ENCODE peak calls at places on chromosomes 7 and 10, in ten cellular contexts. One of them, this sample, is unnamed.

GRCh38 chr10:86950349-86950748 is 7.1 kb downstream of the MMRN2 start:
- DNase-seq in A549: no peak
- DNase-seq in hypothalamus: no peak
- DNase-seq in RPMI7951: no peak
- DNase-seq in occipital lobe: no peak
- DNase-seq in pulmonary artery endothelial cell: no peak
- DNase-seq in posterior vena cava: peak; percentile 14
- DNase-seq in uterus: peak; percentile 3
- DNase-seq in NCI-H345: no peak
- DNase-seq in activated T-helper 1 cell treated with anti-CD3 and anti-CD28 coated beads, Interleukin-12 subunit alpha, Interleukin-12 subunit beta, Interleukin-2, Interleukin-4 antibody, amounts not matched to agents 30 ng/mL and 10 ng/mL and 1 ng/mL, durations not matched to agents 14 hours and 24 hours and 36 hours: no peak
- DNase-seq in this sample: no peak

GRCh38 chr7:77409739-77410545 is 6.2 kb downstream of the GSAP start:
- DNase-seq in hypothalamus: no peak
- DNase-seq in activated T-helper 1 cell treated with anti-CD3 and anti-CD28 coated beads, Interleukin-12 subunit alpha, Interleukin-12 subunit beta, Interleukin-2, Interleukin-4 antibody, amounts not matched to agents 30 ng/mL and 10 ng/mL and 1 ng/mL, durations not matched to agents 14 hours and 24 hours and 36 hours: no peak
- DNase-seq in pulmonary artery endothelial cell: no peak
- DNase-seq in uterus: no peak
- DNase-seq in A549: peak; percentile 83
- DNase-seq in posterior vena cava: no peak
- DNase-seq in occipital lobe: no peak
- DNase-seq in RPMI7951: peak; percentile 54
- DNase-seq in NCI-H345: no peak
- DNase-seq in this sample: no peak

GRCh38 chr7:157503229-157503628 is 166.4 kb downstream of the DNAJB6 start:
- DNase-seq in A549: no peak
- DNase-seq in NCI-H345: no peak
- DNase-seq in occipital lobe: no peak
- DNase-seq in uterus: no peak
- DNase-seq in activated T-helper 1 cell treated with anti-CD3 and anti-CD28 coated beads, Interleukin-12 subunit alpha, Interleukin-12 subunit beta, Interleukin-2, Interleukin-4 antibody, amounts not matched to agents 30 ng/mL and 10 ng/mL and 1 ng/mL, durations not matched to agents 14 hours and 24 hours and 36 hours: no peak
- DNase-seq in pulmonary artery endothelial cell: no peak
- DNase-seq in posterior vena cava: no peak
- DNase-seq in hypothalamus: no peak
- DNase-seq in RPMI7951: no peak
- DNase-seq in this sample: no peak

GRCh38 chr10:117619200-117619599 is 76.7 kb downstream of the EMX2 start:
- DNase-seq in uterus: no peak
- DNase-seq in pulmonary artery endothelial cell: no peak
- DNase-seq in hypothalamus: no peak
- DNase-seq in posterior vena cava: no peak
- DNase-seq in NCI-H345: no peak
- DNase-seq in RPMI7951: no peak
- DNase-seq in A549: no peak
- DNase-seq in occipital lobe: no peak
- DNase-seq in activated T-helper 1 cell treated with anti-CD3 and anti-CD28 coated beads, Interleukin-12 subunit alpha, Interleukin-12 subunit beta, Interleukin-2, Interleukin-4 antibody, amounts not matched to agents 30 ng/mL and 10 ng/mL and 1 ng/mL, durations not matched to agents 14 hours and 24 hours and 36 hours: no peak
- DNase-seq in this sample: no peak

GRCh38 chr10:112000466-112000865 is 183.1 kb downstream of the GPAM start:
- DNase-seq in uterus: peak; percentile 17
- DNase-seq in pulmonary artery endothelial cell: no peak
- DNase-seq in posterior vena cava: no peak
- DNase-seq in activated T-helper 1 cell treated with anti-CD3 and anti-CD28 coated beads, Interleukin-12 subunit alpha, Interleukin-12 subunit beta, Interleukin-2, Interleukin-4 antibody, amounts not matched to agents 30 ng/mL and 10 ng/mL and 1 ng/mL, durations not matched to agents 14 hours and 24 hours and 36 hours: no peak
- DNase-seq in RPMI7951: peak; percentile 16
- DNase-seq in A549: no peak
- DNase-seq in occipital lobe: no peak
- DNase-seq in NCI-H345: no peak
- DNase-seq in hypothalamus: no peak
- DNase-seq in this sample: no peak

GRCh38 chr7:87231243-87231642 is 11.7 kb upstream of the TMEM243 start:
- DNase-seq in occipital lobe: no peak
- DNase-seq in uterus: no peak
- DNase-seq in pulmonary artery endothelial cell: no peak
- DNase-seq in NCI-H345: no peak
- DNase-seq in posterior vena cava: no peak
- DNase-seq in RPMI7951: no peak
- DNase-seq in activated T-helper 1 cell treated with anti-CD3 and anti-CD28 coated beads, Interleukin-12 subunit alpha, Interleukin-12 subunit beta, Interleukin-2, Interleukin-4 antibody, amounts not matched to agents 30 ng/mL and 10 ng/mL and 1 ng/mL, durations not matched to agents 14 hours and 24 hours and 36 hours: no peak
- DNase-seq in hypothalamus: no peak
- DNase-seq in A549: no peak
- DNase-seq in this sample: peak; percentile 45

GRCh38 chr10:47339759-47340612 is 8.2 kb upstream of the RBP3 start:
- DNase-seq in uterus: no peak
- DNase-seq in posterior vena cava: no peak
- DNase-seq in pulmonary artery endothelial cell: no peak
- DNase-seq in occipital lobe: no peak
- DNase-seq in hypothalamus: no peak
- DNase-seq in NCI-H345: no peak
- DNase-seq in RPMI7951: no peak
- DNase-seq in A549: no peak
- DNase-seq in activated T-helper 1 cell treated with anti-CD3 and anti-CD28 coated beads, Interleukin-12 subunit alpha, Interleukin-12 subunit beta, Interleukin-2, Interleukin-4 antibody, amounts not matched to agents 30 ng/mL and 10 ng/mL and 1 ng/mL, durations not matched to agents 14 hours and 24 hours and 36 hours: no peak
- DNase-seq in this sample: no peak

GRCh38 chr10:75191821-75192568 is 18.6 kb upstream of the VDAC2 start:
- DNase-seq in activated T-helper 1 cell treated with anti-CD3 and anti-CD28 coated beads, Interleukin-12 subunit alpha, Interleukin-12 subunit beta, Interleukin-2, Interleukin-4 antibody, amounts not matched to agents 30 ng/mL and 10 ng/mL and 1 ng/mL, durations not matched to agents 14 hours and 24 hours and 36 hours: no peak
- DNase-seq in A549: peak; percentile 97
- DNase-seq in occipital lobe: peak; percentile 13
- DNase-seq in posterior vena cava: peak; percentile 86
- DNase-seq in hypothalamus: no peak
- DNase-seq in uterus: peak; percentile 70
- DNase-seq in pulmonary artery endothelial cell: no peak
- DNase-seq in NCI-H345: no peak
- DNase-seq in RPMI7951: peak; percentile 67
- DNase-seq in this sample: no peak

GRCh38 chr10:31724296-31724695 is 204.3 kb downstream of the ARHGAP12 start:
- DNase-seq in A549: no peak
- DNase-seq in posterior vena cava: no peak
- DNase-seq in uterus: no peak
- DNase-seq in NCI-H345: no peak
- DNase-seq in pulmonary artery endothelial cell: no peak
- DNase-seq in hypothalamus: no peak
- DNase-seq in occipital lobe: no peak
- DNase-seq in RPMI7951: no peak
- DNase-seq in activated T-helper 1 cell treated with anti-CD3 and anti-CD28 coated beads, Interleukin-12 subunit alpha, Interleukin-12 subunit beta, Interleukin-2, Interleukin-4 antibody, amounts not matched to agents 30 ng/mL and 10 ng/mL and 1 ng/mL, durations not matched to agents 14 hours and 24 hours and 36 hours: no peak
- DNase-seq in this sample: no peak

GRCh38 chr10:5502903-5503835 is 3.8 kb upstream of the CALML5 start:
- DNase-seq in occipital lobe: no peak
- DNase-seq in hypothalamus: no peak
- DNase-seq in posterior vena cava: peak; percentile 19
- DNase-seq in uterus: no peak
- DNase-seq in A549: no peak
- DNase-seq in RPMI7951: no peak
- DNase-seq in pulmonary artery endothelial cell: no peak
- DNase-seq in activated T-helper 1 cell treated with anti-CD3 and anti-CD28 coated beads, Interleukin-12 subunit alpha, Interleukin-12 subunit beta, Interleukin-2, Interleukin-4 antibody, amounts not matched to agents 30 ng/mL and 10 ng/mL and 1 ng/mL, durations not matched to agents 14 hours and 24 hours and 36 hours: no peak
- DNase-seq in NCI-H345: peak; percentile 73
- DNase-seq in this sample: no peak

GRCh38 chr7:32569388-32570289 is 74.3 kb downstream of the AVL9 start:
- DNase-seq in activated T-helper 1 cell treated with anti-CD3 and anti-CD28 coated beads, Interleukin-12 subunit alpha, Interleukin-12 subunit beta, Interleukin-2, Interleukin-4 antibody, amounts not matched to agents 30 ng/mL and 10 ng/mL and 1 ng/mL, durations not matched to agents 14 hours and 24 hours and 36 hours: no peak
- DNase-seq in uterus: no peak
- DNase-seq in hypothalamus: no peak
- DNase-seq in RPMI7951: no peak
- DNase-seq in NCI-H345: no peak
- DNase-seq in A549: peak; percentile 66
- DNase-seq in posterior vena cava: no peak
- DNase-seq in pulmonary artery endothelial cell: no peak
- DNase-seq in occipital lobe: no peak
- DNase-seq in this sample: no peak

GRCh38 chr7:117705630-117706029 is 167.6 kb downstream of the CTTNBP2 start:
- DNase-seq in activated T-helper 1 cell treated with anti-CD3 and anti-CD28 coated beads, Interleukin-12 subunit alpha, Interleukin-12 subunit beta, Interleukin-2, Interleukin-4 antibody, amounts not matched to agents 30 ng/mL and 10 ng/mL and 1 ng/mL, durations not matched to agents 14 hours and 24 hours and 36 hours: no peak
- DNase-seq in RPMI7951: no peak
- DNase-seq in NCI-H345: no peak
- DNase-seq in A549: no peak
- DNase-seq in posterior vena cava: no peak
- DNase-seq in hypothalamus: no peak
- DNase-seq in pulmonary artery endothelial cell: no peak
- DNase-seq in uterus: no peak
- DNase-seq in occipital lobe: no peak
- DNase-seq in this sample: no peak

GRCh38 chr7:27172388-27172774 is 1.7 kb downstream of the HOXA10 start:
- DNase-seq in NCI-H345: no peak
- DNase-seq in pulmonary artery endothelial cell: no peak
- DNase-seq in posterior vena cava: peak; percentile 72
- DNase-seq in uterus: no peak
- DNase-seq in activated T-helper 1 cell treated with anti-CD3 and anti-CD28 coated beads, Interleukin-12 subunit alpha, Interleukin-12 subunit beta, Interleukin-2, Interleukin-4 antibody, amounts not matched to agents 30 ng/mL and 10 ng/mL and 1 ng/mL, durations not matched to agents 14 hours and 24 hours and 36 hours: no peak
- DNase-seq in hypothalamus: no peak
- DNase-seq in occipital lobe: no peak
- DNase-seq in A549: no peak
- DNase-seq in RPMI7951: peak; percentile 68
- DNase-seq in this sample: no peak

GRCh38 chr10:6011558-6011957 is 34.2 kb upstream of the IL15RA start:
- DNase-seq in activated T-helper 1 cell treated with anti-CD3 and anti-CD28 coated beads, Interleukin-12 subunit alpha, Interleukin-12 subunit beta, Interleukin-2, Interleukin-4 antibody, amounts not matched to agents 30 ng/mL and 10 ng/mL and 1 ng/mL, durations not matched to agents 14 hours and 24 hours and 36 hours: no peak
- DNase-seq in hypothalamus: no peak
- DNase-seq in NCI-H345: no peak
- DNase-seq in pulmonary artery endothelial cell: no peak
- DNase-seq in A549: no peak
- DNase-seq in uterus: no peak
- DNase-seq in occipital lobe: no peak
- DNase-seq in posterior vena cava: no peak
- DNase-seq in RPMI7951: no peak
- DNase-seq in this sample: no peak

GRCh38 chr10:47347303-47347675 is 874 bp upstream of the RBP3 start:
- DNase-seq in uterus: no peak
- DNase-seq in activated T-helper 1 cell treated with anti-CD3 and anti-CD28 coated beads, Interleukin-12 subunit alpha, Interleukin-12 subunit beta, Interleukin-2, Interleukin-4 antibody, amounts not matched to agents 30 ng/mL and 10 ng/mL and 1 ng/mL, durations not matched to agents 14 hours and 24 hours and 36 hours: no peak
- DNase-seq in A549: no peak
- DNase-seq in RPMI7951: no peak
- DNase-seq in pulmonary artery endothelial cell: no peak
- DNase-seq in hypothalamus: no peak
- DNase-seq in posterior vena cava: no peak
- DNase-seq in NCI-H345: no peak
- DNase-seq in occipital lobe: no peak
- DNase-seq in this sample: no peak

GRCh38 chr7:51034531-51035264 is 252.0 kb upstream of the GRB10 start:
- DNase-seq in RPMI7951: peak; percentile 87
- DNase-seq in hypothalamus: no peak
- DNase-seq in NCI-H345: no peak
- DNase-seq in A549: peak; percentile 27
- DNase-seq in occipital lobe: no peak
- DNase-seq in uterus: no peak
- DNase-seq in posterior vena cava: no peak
- DNase-seq in pulmonary artery endothelial cell: no peak
- DNase-seq in activated T-helper 1 cell treated with anti-CD3 and anti-CD28 coated beads, Interleukin-12 subunit alpha, Interleukin-12 subunit beta, Interleukin-2, Interleukin-4 antibody, amounts not matched to agents 30 ng/mL and 10 ng/mL and 1 ng/mL, durations not matched to agents 14 hours and 24 hours and 36 hours: no peak
- DNase-seq in this sample: no peak

GRCh38 chr7:43764039-43764789 is 5.7 kb downstream of the BLVRA start:
- DNase-seq in A549: peak; percentile 42
- DNase-seq in activated T-helper 1 cell treated with anti-CD3 and anti-CD28 coated beads, Interleukin-12 subunit alpha, Interleukin-12 subunit beta, Interleukin-2, Interleukin-4 antibody, amounts not matched to agents 30 ng/mL and 10 ng/mL and 1 ng/mL, durations not matched to agents 14 hours and 24 hours and 36 hours: no peak
- DNase-seq in RPMI7951: no peak
- DNase-seq in pulmonary artery endothelial cell: no peak
- DNase-seq in occipital lobe: no peak
- DNase-seq in NCI-H345: peak; percentile 11
- DNase-seq in uterus: peak; percentile 49
- DNase-seq in hypothalamus: no peak
- DNase-seq in posterior vena cava: peak; percentile 10
- DNase-seq in this sample: no peak

GRCh38 chr10:43693602-43694001 is 44.9 kb upstream of the ZNF32 start:
- DNase-seq in activated T-helper 1 cell treated with anti-CD3 and anti-CD28 coated beads, Interleukin-12 subunit alpha, Interleukin-12 subunit beta, Interleukin-2, Interleukin-4 antibody, amounts not matched to agents 30 ng/mL and 10 ng/mL and 1 ng/mL, durations not matched to agents 14 hours and 24 hours and 36 hours: no peak
- DNase-seq in uterus: no peak
- DNase-seq in posterior vena cava: no peak
- DNase-seq in NCI-H345: no peak
- DNase-seq in occipital lobe: no peak
- DNase-seq in hypothalamus: no peak
- DNase-seq in A549: no peak
- DNase-seq in RPMI7951: no peak
- DNase-seq in pulmonary artery endothelial cell: peak; percentile 86
- DNase-seq in this sample: no peak

GRCh38 chr10:11612004-11613001 is 853 bp upstream of the USP6NL start:
- DNase-seq in pulmonary artery endothelial cell: no peak
- DNase-seq in occipital lobe: no peak
- DNase-seq in RPMI7951: peak; percentile 9
- DNase-seq in NCI-H345: no peak
- DNase-seq in activated T-helper 1 cell treated with anti-CD3 and anti-CD28 coated beads, Interleukin-12 subunit alpha, Interleukin-12 subunit beta, Interleukin-2, Interleukin-4 antibody, amounts not matched to agents 30 ng/mL and 10 ng/mL and 1 ng/mL, durations not matched to agents 14 hours and 24 hours and 36 hours: no peak
- DNase-seq in posterior vena cava: no peak
- DNase-seq in A549: no peak
- DNase-seq in hypothalamus: no peak
- DNase-seq in uterus: no peak
- DNase-seq in this sample: no peak

GRCh38 chr7:1317654-1318450 is 85.2 kb downstream of the UNCX start:
- DNase-seq in A549: no peak
- DNase-seq in pulmonary artery endothelial cell: no peak
- DNase-seq in uterus: no peak
- DNase-seq in posterior vena cava: peak; percentile 51
- DNase-seq in occipital lobe: no peak
- DNase-seq in activated T-helper 1 cell treated with anti-CD3 and anti-CD28 coated beads, Interleukin-12 subunit alpha, Interleukin-12 subunit beta, Interleukin-2, Interleukin-4 antibody, amounts not matched to agents 30 ng/mL and 10 ng/mL and 1 ng/mL, durations not matched to agents 14 hours and 24 hours and 36 hours: no peak
- DNase-seq in hypothalamus: no peak
- DNase-seq in RPMI7951: no peak
- DNase-seq in NCI-H345: no peak
- DNase-seq in this sample: no peak

GRCh38 chr7:36388423-36388822 is 1.2 kb upstream of the ANLN start:
- DNase-seq in hypothalamus: no peak
- DNase-seq in pulmonary artery endothelial cell: no peak
- DNase-seq in posterior vena cava: no peak
- DNase-seq in occipital lobe: no peak
- DNase-seq in activated T-helper 1 cell treated with anti-CD3 and anti-CD28 coated beads, Interleukin-12 subunit alpha, Interleukin-12 subunit beta, Interleukin-2, Interleukin-4 antibody, amounts not matched to agents 30 ng/mL and 10 ng/mL and 1 ng/mL, durations not matched to agents 14 hours and 24 hours and 36 hours: no peak
- DNase-seq in RPMI7951: no peak
- DNase-seq in A549: no peak
- DNase-seq in NCI-H345: no peak
- DNase-seq in uterus: no peak
- DNase-seq in this sample: no peak

GRCh38 chr10:95531994-95532399 is 29.2 kb downstream of the SORBS1 start:
- DNase-seq in posterior vena cava: no peak
- DNase-seq in RPMI7951: no peak
- DNase-seq in NCI-H345: no peak
- DNase-seq in pulmonary artery endothelial cell: no peak
- DNase-seq in hypothalamus: no peak
- DNase-seq in occipital lobe: no peak
- DNase-seq in activated T-helper 1 cell treated with anti-CD3 and anti-CD28 coated beads, Interleukin-12 subunit alpha, Interleukin-12 subunit beta, Interleukin-2, Interleukin-4 antibody, amounts not matched to agents 30 ng/mL and 10 ng/mL and 1 ng/mL, durations not matched to agents 14 hours and 24 hours and 36 hours: no peak
- DNase-seq in uterus: no peak
- DNase-seq in A549: no peak
- DNase-seq in this sample: no peak

GRCh38 chr10:22606164-22606614 is 108.2 kb downstream of the PIP4K2A start:
- DNase-seq in uterus: no peak
- DNase-seq in A549: no peak
- DNase-seq in activated T-helper 1 cell treated with anti-CD3 and anti-CD28 coated beads, Interleukin-12 subunit alpha, Interleukin-12 subunit beta, Interleukin-2, Interleukin-4 antibody, amounts not matched to agents 30 ng/mL and 10 ng/mL and 1 ng/mL, durations not matched to agents 14 hours and 24 hours and 36 hours: no peak
- DNase-seq in pulmonary artery endothelial cell: no peak
- DNase-seq in RPMI7951: peak; percentile 98
- DNase-seq in NCI-H345: no peak
- DNase-seq in occipital lobe: no peak
- DNase-seq in posterior vena cava: no peak
- DNase-seq in hypothalamus: no peak
- DNase-seq in this sample: peak; percentile 43

GRCh38 chr7:79702116-79702515 is 248.6 kb upstream of the MAGI2 start:
- DNase-seq in RPMI7951: no peak
- DNase-seq in NCI-H345: no peak
- DNase-seq in hypothalamus: no peak
- DNase-seq in activated T-helper 1 cell treated with anti-CD3 and anti-CD28 coated beads, Interleukin-12 subunit alpha, Interleukin-12 subunit beta, Interleukin-2, Interleukin-4 antibody, amounts not matched to agents 30 ng/mL and 10 ng/mL and 1 ng/mL, durations not matched to agents 14 hours and 24 hours and 36 hours: no peak
- DNase-seq in occipital lobe: no peak
- DNase-seq in posterior vena cava: no peak
- DNase-seq in pulmonary artery endothelial cell: no peak
- DNase-seq in uterus: no peak
- DNase-seq in A549: no peak
- DNase-seq in this sample: no peak